ENCODE peak calls at places on chromosomes 2 and 18, in four cellular contexts. J, N, L and R are unnamed samples.
A peak's percentile ranks its signal among the peaks of the same experiment; 100 is the strongest.

GRCh38 chr18:55150001-55150400 is 190.7 kb upstream of the CCDC68 start:
- DNase-seq in J (no peak), N (no peak), L (no peak), R (no peak)

GRCh38 chr2:108239786-108240185 is at the start of gene SULT1C3:
- DNase-seq in J (no peak), N (no peak), L (no peak), R (no peak)

GRCh38 chr2:169395821-169396374 is 33.6 kb upstream of the LRP2 start:
- DNase-seq in J (no peak), N (no peak), L (peak; percentile 50), R (no peak)

GRCh38 chr2:70941701-70942100 is 6.0 kb downstream of the ATP6V1B1 start:
- DNase-seq in J (no peak), N (no peak), L (peak; percentile 31), R (no peak)

GRCh38 chr2:216574046-216574445 is 59.2 kb upstream of the IGFBP2 start:
- DNase-seq in J (no peak), N (peak; percentile 11), L (no peak), R (no peak)

GRCh38 chr2:64354857-64355680 is 98.9 kb upstream of the LGALSL start:
- DNase-seq in J (no peak), N (peak; percentile 88), L (no peak), R (peak; percentile 69)

GRCh38 chr18:48153641-48154481 is 223.4 kb upstream of the SMAD2 start:
- DNase-seq in J (no peak), N (peak; percentile 84), L (peak; percentile 35), R (no peak)

GRCh38 chr2:172350844-172351480 is 76.4 kb upstream of the ITGA6 start:
- DNase-seq in J (no peak), N (no peak), L (no peak), R (no peak)

GRCh38 chr18:57446322-57446721 is 11.1 kb downstream of the ONECUT2 start:
- DNase-seq in J (peak; percentile 27), N (peak; percentile 45), L (peak; percentile 85), R (peak; percentile 40)

GRCh38 chr18:58668211-58668610 is 3.1 kb upstream of the MALT1 start:
- DNase-seq in J (no peak), N (peak; percentile 79), L (no peak), R (no peak)

GRCh38 chr2:240319855-240320560 is 115.5 kb upstream of the GPC1 start:
- DNase-seq in J (no peak), N (peak; percentile 94), L (peak; percentile 79), R (no peak)

GRCh38 chr2:10242998-10243925 is 59.4 kb upstream of the HPCAL1 start:
- DNase-seq in J (no peak), N (no peak), L (peak; percentile 49), R (no peak)

GRCh38 chr2:18799397-18799796 is 210.0 kb upstream of the NT5C1B start:
- DNase-seq in J (no peak), N (peak; percentile 45), L (no peak), R (no peak)

GRCh38 chr18:28018361-28018760 is 158.6 kb downstream of the CDH2 start:
- DNase-seq in J (no peak), N (no peak), L (no peak), R (no peak)

GRCh38 chr2:47161475-47161874 is 6.4 kb upstream of the STPG4 start:
- DNase-seq in J (no peak), N (no peak), L (no peak), R (no peak)

GRCh38 chr2:37825586-37825985 is 99.5 kb upstream of the RMDN2 start:
- DNase-seq in J (no peak), N (no peak), L (no peak), R (peak; percentile 36)

GRCh38 chr2:179612108-179612507 is 249.3 kb downstream of the ZNF385B start:
- DNase-seq in J (no peak), N (no peak), L (no peak), R (no peak)

GRCh38 chr2:237581751-237582746 is 8.5 kb downstream of the RAB17 start:
- DNase-seq in J (peak; percentile 62), N (peak; percentile 66), L (peak; percentile 63), R (peak; percentile 65)

GRCh38 chr2:205758051-205758450 is 75.8 kb downstream of the NRP2 start:
- DNase-seq in J (no peak), N (peak; percentile 55), L (no peak), R (no peak)

GRCh38 chr2:23836505-23836904 is 90.4 kb downstream of the ATAD2B start:
- DNase-seq in J (no peak), N (no peak), L (no peak), R (no peak)